ENCODE peak calls at places on chromosome 16, in five cellular contexts. F is ovary; B is small intestine; P is GM23248; I is CD8-positive, alpha-beta memory T cell. G is an unnamed sample.

GRCh38 chr16:27318399-27319256 is 4.9 kb downstream of the IL4R start:
- DNase-seq in F (no peak), B (peak), P (no peak), I (peak), G (no peak)

GRCh38 chr16:10981697-10982216 is 37.4 kb downstream of the CLEC16A start:
- DNase-seq in F (no peak), B (no peak), P (peak), I (no peak), G (peak)

GRCh38 chr16:63312343-63312742 is 1276.1 kb upstream of the CDH8 start:
- DNase-seq in F (no peak), B (no peak), P (no peak), I (no peak), G (no peak)

GRCh38 chr16:77376358-77376757 is 58.5 kb downstream of the ADAMTS18 start:
- DNase-seq in F (no peak), B (no peak), P (peak), I (no peak), G (peak)

GRCh38 chr16:89581861-89582563 is 6.5 kb downstream of the CPNE7 start:
- DNase-seq in F (no peak), B (peak), P (peak), I (no peak), G (no peak)

GRCh38 chr16:74603848-74604247 is 3.1 kb downstream of the GLG1 start:
- DNase-seq in F (no peak), B (peak), P (peak), I (no peak), G (no peak)

GRCh38 chr16:59440502-59440901 is 706.4 kb upstream of the GOT2 start:
- DNase-seq in F (no peak), B (no peak), P (no peak), I (no peak), G (no peak)

GRCh38 chr16:84144859-84145639 is at the start of the genes DNAAF1 and HSDL1:
- DNase-seq in F (peak), B (peak), P (peak), I (peak), G (peak)

GRCh38 chr16:11627822-11628457 is 40.3 kb upstream of the SNN start:
- DNase-seq in F (no peak), B (no peak), P (peak), I (no peak), G (no peak)

GRCh38 chr16:83258366-83258765 is 549.4 kb upstream of the HSBP1 start:
- DNase-seq in F (no peak), B (no peak), P (no peak), I (no peak), G (no peak)

GRCh38 chr16:89402962-89403361 is 87.4 kb downstream of the ANKRD11 start:
- DNase-seq in F (no peak), B (no peak), P (no peak), I (peak), G (no peak)

GRCh38 chr16:65546353-65546791 is 424.5 kb upstream of the CDH11 start:
- DNase-seq in F (no peak), B (no peak), P (peak), I (no peak), G (no peak)

GRCh38 chr16:57137566-57138273 is 45.3 kb downstream of the CPNE2 start:
- DNase-seq in F (no peak), B (no peak), P (no peak), I (no peak), G (no peak)

GRCh38 chr16:84175351-84176081 is 11.3 kb downstream of the TAF1C start:
- DNase-seq in F (peak), B (peak), P (peak), I (no peak), G (peak)

GRCh38 chr16:46918905-46919792 is 35.0 kb downstream of the GPT2 start:
- DNase-seq in F (no peak), B (peak), P (no peak), I (no peak), G (no peak)

GRCh38 chr16:17301593-17302135 is 169.1 kb downstream of the XYLT1 start:
- DNase-seq in F (no peak), B (peak), P (no peak), I (no peak), G (no peak)

GRCh38 chr16:64724339-64724738 is 397.5 kb downstream of the CDH11 start:
- DNase-seq in F (no peak), B (no peak), P (no peak), I (no peak), G (no peak)

GRCh38 chr16:80362816-80363215 is 178.0 kb upstream of the DYNLRB2 start:
- DNase-seq in F (no peak), B (no peak), P (no peak), I (no peak), G (no peak)

GRCh38 chr16:1300664-1301476 is 8.6 kb upstream of the UBE2I start:
- DNase-seq in F (peak), B (peak), P (peak), I (peak), G (no peak)

GRCh38 chr16:30351586-30352419 is 3.3 kb downstream of the CD2BP2 start:
- DNase-seq in F (peak), B (no peak), P (peak), I (no peak), G (no peak)

GRCh38 chr16:79943738-79944137 is 343.2 kb upstream of the MAF start:
- DNase-seq in F (no peak), B (no peak), P (peak), I (no peak), G (no peak)

GRCh38 chr16:69701452-69701851 is 24.9 kb downstream of the NQO1 start:
- DNase-seq in F (no peak), B (no peak), P (no peak), I (no peak), G (no peak)

GRCh38 chr16:27149986-27150385 is 53.3 kb upstream of the KDM8 start:
- DNase-seq in F (no peak), B (no peak), P (no peak), I (no peak), G (no peak)

GRCh38 chr16:87350681-87351319 is 32.8 kb downstream of the FBXO31 start:
- DNase-seq in F (no peak), B (no peak), P (peak), I (no peak), G (no peak)

GRCh38 chr16:70683146-70683944 is 2.5 kb downstream of the MTSS2 start:
- DNase-seq in F (peak), B (no peak), P (no peak), I (no peak), G (no peak)

GRCh38 chr16:86072328-86073102 is 173.6 kb downstream of the IRF8 start:
- DNase-seq in F (peak), B (peak), P (peak), I (peak), G (peak)

GRCh38 chr16:12896562-12896961 is 4.8 kb upstream of the SHISA9 start:
- DNase-seq in F (no peak), B (peak), P (peak), I (no peak), G (peak)

GRCh38 chr16:69660166-69660565 is 66.2 kb downstream of the NQO1 start:
- DNase-seq in F (no peak), B (no peak), P (no peak), I (no peak), G (no peak)

GRCh38 chr16:3576211-3576610 is 992 bp downstream of the NLRC3 start:
- DNase-seq in F (no peak), B (no peak), P (no peak), I (peak), G (no peak)

GRCh38 chr16:3575491-3575890 is 1.7 kb downstream of the NLRC3 start:
- DNase-seq in F (no peak), B (no peak), P (no peak), I (no peak), G (no peak)

GRCh38 chr16:3578121-3578520 is 918 bp upstream of the NLRC3 start:
- DNase-seq in F (no peak), B (no peak), P (no peak), I (peak), G (no peak)

GRCh38 chr16:3578610-3579551 is 1.7 kb upstream of the NLRC3 start:
- DNase-seq in F (no peak), B (peak), P (no peak), I (peak), G (peak)

DNA sequence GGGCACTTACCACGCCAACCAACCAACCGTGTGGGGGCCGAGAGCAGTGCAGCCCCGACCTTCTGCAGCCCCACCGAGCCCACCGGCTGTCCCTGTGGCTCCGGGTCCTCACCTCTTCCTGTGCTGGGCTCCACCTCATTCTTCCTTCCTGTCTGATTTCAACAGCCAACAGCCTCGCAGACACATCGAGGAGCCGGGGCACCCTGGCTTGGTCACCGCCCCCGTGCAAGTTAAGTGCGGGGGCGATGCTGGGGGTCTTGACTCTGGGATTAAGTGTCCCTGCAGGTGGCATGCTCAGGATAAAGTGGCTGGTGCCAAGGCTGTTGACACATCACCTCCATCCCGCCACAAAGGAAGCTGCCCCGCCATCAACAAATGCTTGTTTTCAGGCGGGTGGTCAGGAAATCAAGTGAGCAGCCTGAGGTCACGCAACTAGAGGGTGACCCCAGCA is at the start of gene NLRC3:
- DNase-seq in F (no peak), B (peak), P (no peak), I (peak), G (peak)
- H3K4me3 ChIP-seq in F (no peak), B (peak), P (no peak), I (peak), G (peak)

DNA sequence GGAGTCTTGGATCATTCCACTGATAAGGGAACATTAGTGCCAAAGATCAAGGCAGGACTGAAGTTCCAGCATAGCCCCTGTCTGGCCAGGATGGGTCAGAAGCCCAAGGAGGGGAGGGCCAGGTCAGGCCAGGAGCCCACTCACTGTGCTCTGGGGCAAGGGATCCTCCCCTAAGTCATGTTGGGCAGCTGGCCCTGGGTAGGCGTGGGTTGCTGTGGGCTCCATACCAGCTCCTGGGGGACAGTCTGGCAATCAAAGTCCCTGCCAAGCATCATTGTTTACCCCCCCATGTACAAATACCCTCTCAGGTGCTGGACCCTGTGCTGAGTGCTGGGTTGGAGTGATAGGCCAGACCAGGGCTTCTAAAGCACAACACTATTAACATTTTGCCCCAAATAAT is 130.5 kb downstream of the IRX5 start:
- DNase-seq in F (no peak), B (no peak), P (no peak), I (no peak), G (no peak)
- H3K4me3 ChIP-seq in F (no peak), B (no peak), P (no peak), I (no peak), G (no peak)

DNA sequence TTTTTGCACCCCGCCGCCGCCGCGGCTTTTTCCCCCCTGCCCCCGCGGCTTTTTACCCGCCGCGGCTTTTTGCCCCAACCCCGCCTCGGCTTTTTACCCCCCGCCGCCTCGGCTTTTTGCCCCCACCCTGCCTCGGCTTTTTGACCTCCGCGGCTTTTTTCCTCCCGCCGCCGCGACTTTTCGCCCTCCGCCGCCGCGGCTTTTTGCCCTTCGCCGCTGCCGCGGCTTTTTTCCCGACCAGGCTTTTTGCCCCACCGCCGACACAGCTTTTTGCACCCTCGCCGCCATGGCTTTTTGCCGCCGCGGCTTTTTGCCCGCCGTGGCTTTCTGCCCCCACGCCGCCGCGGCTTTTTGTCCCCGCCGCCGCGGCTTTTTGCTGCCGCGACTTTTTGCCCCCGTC is 137.0 kb upstream of the TP53TG3D start:
- DNase-seq in F (no peak), B (no peak), P (peak), I (peak), G (no peak)
- H3K4me3 ChIP-seq in F (no peak), B (peak), P (peak), I (no peak), G (peak)

GRCh38 chr16:50806099-50807062 is 64.5 kb downstream of the CYLD start:
- DNase-seq in F (peak), B (peak), P (peak), I (peak), G (peak)
- H3K4me3 ChIP-seq in F (peak), B (no peak), P (peak), I (peak), G (peak)

GRCh38 chr16:31476305-31477219 is 4.6 kb downstream of the TGFB1I1 start:
- DNase-seq in F (no peak), B (peak), P (no peak), I (peak), G (peak)

GRCh38 chr16:31479752-31480151 is 3.2 kb upstream of the SLC5A2 start:
- DNase-seq in F (no peak), B (peak), P (no peak), I (no peak), G (no peak)

GRCh38 chr16:31475949-31476304 is 4.0 kb downstream of the TGFB1I1 start:
- DNase-seq in F (no peak), B (no peak), P (no peak), I (no peak), G (no peak)

GRCh38 chr16:31478956-31479355 is 4.0 kb upstream of the SLC5A2 start:
- DNase-seq in F (no peak), B (no peak), P (no peak), I (no peak), G (no peak)

DNA sequence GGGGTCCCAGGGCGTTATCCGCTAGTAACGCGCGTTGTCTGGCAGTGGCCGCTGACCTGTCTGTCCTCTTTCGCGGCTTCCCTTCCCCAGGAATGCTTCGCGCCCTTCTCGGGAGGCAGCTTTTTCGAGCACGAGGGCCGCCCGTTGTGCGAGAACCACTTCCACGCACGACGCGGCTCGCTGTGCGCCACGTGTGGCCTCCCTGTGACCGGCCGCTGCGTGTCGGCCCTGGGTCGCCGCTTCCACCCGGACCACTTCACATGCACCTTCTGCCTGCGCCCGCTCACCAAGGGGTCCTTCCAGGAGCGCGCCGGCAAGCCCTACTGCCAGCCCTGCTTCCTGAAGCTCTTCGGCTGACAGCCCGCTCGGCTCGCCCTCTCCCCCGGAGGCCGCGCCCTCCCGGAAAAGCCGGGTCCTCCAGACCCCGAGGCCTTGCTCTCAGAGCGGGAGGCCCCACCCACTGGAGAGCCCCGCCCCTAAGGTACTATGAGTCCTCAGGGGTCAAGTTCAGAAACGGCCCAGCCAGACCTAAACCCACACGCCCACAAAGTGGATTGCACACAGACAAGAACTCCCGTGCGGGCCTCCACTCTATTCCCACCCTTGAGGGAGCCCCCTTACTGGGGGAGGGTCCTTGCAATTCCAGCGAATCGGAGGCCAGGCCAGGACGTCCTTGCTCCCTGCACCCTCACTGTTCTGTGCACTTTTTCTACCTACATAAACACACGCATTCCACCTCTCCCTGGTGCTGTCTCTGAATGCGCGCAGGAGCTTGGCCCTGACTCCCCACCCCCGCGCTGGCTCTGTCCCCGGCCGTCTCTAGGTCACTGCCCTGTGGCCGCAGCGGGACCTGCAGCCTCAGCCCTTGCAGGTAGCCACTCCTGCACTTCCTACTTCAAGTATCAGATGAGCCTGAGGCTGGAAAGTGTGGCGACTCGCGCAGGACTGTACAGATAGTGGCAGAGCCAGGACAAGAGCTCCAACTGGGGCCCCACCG is 5.4 kb upstream of the SLC5A2 start:
- DNase-seq in F (no peak), B (peak), P (no peak), I (peak), G (no peak)
- H3K4me3 ChIP-seq in F (no peak), B (no peak), P (no peak), I (peak), G (peak)

DNA sequence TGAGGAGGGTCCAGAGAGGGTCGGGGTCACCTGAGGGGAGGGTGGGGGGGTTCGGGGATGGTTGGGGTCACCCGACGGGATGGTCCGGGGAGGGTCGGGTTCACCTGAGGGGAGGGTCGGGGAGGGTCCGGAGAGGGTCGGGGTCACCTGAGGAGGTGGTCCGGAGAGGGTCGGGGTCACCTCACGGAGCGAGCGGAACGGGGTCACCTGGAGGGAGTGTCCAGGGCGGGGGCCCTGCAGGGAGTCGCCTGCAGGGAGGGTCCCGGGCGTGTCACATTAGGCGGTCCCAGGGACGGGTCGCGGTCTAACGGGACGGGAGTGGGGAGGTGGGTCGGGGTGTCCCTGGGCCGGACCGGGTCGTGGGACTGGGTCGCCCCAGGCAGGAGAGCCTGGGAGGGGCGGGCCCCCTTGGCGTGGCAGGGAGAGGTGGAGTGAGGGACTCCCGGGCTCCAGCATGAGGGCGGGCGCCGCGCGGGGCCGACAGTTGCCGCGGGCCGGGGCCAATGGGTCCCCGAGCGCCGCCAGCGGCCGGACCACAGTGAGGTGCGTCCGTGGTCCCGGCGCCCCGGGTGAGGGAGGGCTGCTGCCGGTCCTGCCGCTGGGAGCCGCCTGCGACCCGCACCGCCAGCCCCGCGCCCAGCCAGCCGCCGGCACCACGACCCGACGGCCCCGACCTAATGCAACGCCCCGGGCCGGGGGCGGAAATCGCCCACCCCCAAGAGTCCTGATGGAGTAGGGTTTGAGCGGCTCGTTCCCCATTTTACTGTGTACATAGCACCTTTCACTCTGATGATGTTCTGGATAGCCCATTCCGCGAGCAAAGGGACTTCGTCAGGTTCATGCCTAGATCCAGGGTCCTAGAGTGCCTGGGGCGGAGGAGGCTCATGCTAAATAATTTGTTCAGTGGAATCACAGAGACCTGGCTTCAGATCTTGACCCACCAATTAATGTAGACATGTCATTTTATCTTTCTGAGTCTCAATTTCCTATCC is 1.2 kb upstream of the ABCA3 start:
- DNase-seq in F (no peak), B (no peak), P (no peak), I (no peak), G (no peak)
- H3K4me3 ChIP-seq in F (no peak), B (no peak), P (no peak), I (no peak), G (no peak)

DNA sequence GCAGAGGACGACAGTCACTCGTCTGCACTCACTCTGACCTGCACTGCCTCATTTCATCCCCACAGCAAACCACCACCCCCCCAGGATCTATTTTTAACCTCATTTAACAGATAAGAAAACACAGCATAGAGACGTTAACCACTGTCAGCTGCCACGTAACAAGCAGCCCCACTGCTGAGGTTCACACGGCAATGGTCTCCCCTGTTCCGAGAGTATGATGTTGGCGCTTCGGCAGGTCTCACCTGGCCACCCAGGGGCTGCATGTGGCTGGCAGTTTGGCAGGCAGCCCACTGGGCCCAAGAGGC is 16.1 kb downstream of the ZNF469 start:
- DNase-seq in F (no peak), B (no peak), P (no peak), I (no peak), G (no peak)
- H3K4me3 ChIP-seq in F (no peak), B (no peak), P (no peak), I (no peak), G (no peak)

GRCh38 chr16:24610421-24610765 is 71.0 kb downstream of the RBBP6 start:
- DNase-seq in F (peak), B (no peak), P (peak), I (no peak), G (no peak)
- H3K4me3 ChIP-seq in F (peak), B (peak), P (peak), I (no peak), G (no peak)

G was measured in Jurkat, Clone E6-1.